ENCODE peak calls at places on chromosomes 16 and 17, in ten cellular contexts. One of them, this sample, is unnamed.

GRCh38 chr16:57140866-57141668 is 44.8 kb downstream of the PSME3IP1 start:
- DNase-seq in NCI-H1092 treated with DMSO at 0.1 percent for 48 hours: no peak
- DNase-seq in M059J: no peak
- DNase-seq in retina: no peak
- DNase-seq in mesenteric fat pad: peak
- DNase-seq in stimulated activated CD4-positive, alpha-beta T cell treated with anti-CD3 and anti-CD28 coated beads, Interleukin-2, amount 100 ng/mL, for 48 hours: no peak
- DNase-seq in activated CD8-positive, alpha-beta memory T cell treated with anti-CD3 and anti-CD28 coated beads for 1 hour: no peak
- DNase-seq in neural crest cell: no peak
- DNase-seq in astrocyte of the hippocampus: no peak
- DNase-seq in germinal center: no peak
- DNase-seq in this sample: no peak

GRCh38 chr16:8686031-8686621 is 11.7 kb downstream of the ABAT start:
- DNase-seq in NCI-H1092 treated with DMSO at 0.1 percent for 48 hours: peak
- DNase-seq in M059J: peak
- DNase-seq in retina: peak
- DNase-seq in mesenteric fat pad: no peak
- DNase-seq in stimulated activated CD4-positive, alpha-beta T cell treated with anti-CD3 and anti-CD28 coated beads, Interleukin-2, amount 100 ng/mL, for 48 hours: no peak
- DNase-seq in activated CD8-positive, alpha-beta memory T cell treated with anti-CD3 and anti-CD28 coated beads for 1 hour: no peak
- DNase-seq in neural crest cell: peak
- DNase-seq in astrocyte of the hippocampus: peak
- DNase-seq in germinal center: no peak
- DNase-seq in this sample: peak

GRCh38 chr17:82458130-82458884 is at the start of gene NARF:
- DNase-seq in NCI-H1092 treated with DMSO at 0.1 percent for 48 hours: peak
- DNase-seq in M059J: peak
- DNase-seq in retina: peak
- DNase-seq in mesenteric fat pad: peak
- DNase-seq in stimulated activated CD4-positive, alpha-beta T cell treated with anti-CD3 and anti-CD28 coated beads, Interleukin-2, amount 100 ng/mL, for 48 hours: peak
- DNase-seq in activated CD8-positive, alpha-beta memory T cell treated with anti-CD3 and anti-CD28 coated beads for 1 hour: peak
- DNase-seq in neural crest cell: peak
- DNase-seq in astrocyte of the hippocampus: peak
- DNase-seq in germinal center: peak
- DNase-seq in this sample: peak

GRCh38 chr16:66382966-66383299 is 16.4 kb downstream of the CDH5 start:
- DNase-seq in NCI-H1092 treated with DMSO at 0.1 percent for 48 hours: no peak
- DNase-seq in M059J: peak
- DNase-seq in retina: no peak
- DNase-seq in mesenteric fat pad: no peak
- DNase-seq in stimulated activated CD4-positive, alpha-beta T cell treated with anti-CD3 and anti-CD28 coated beads, Interleukin-2, amount 100 ng/mL, for 48 hours: no peak
- DNase-seq in activated CD8-positive, alpha-beta memory T cell treated with anti-CD3 and anti-CD28 coated beads for 1 hour: no peak
- DNase-seq in neural crest cell: no peak
- DNase-seq in astrocyte of the hippocampus: peak
- DNase-seq in germinal center: no peak
- DNase-seq in this sample: no peak

GRCh38 chr16:86499889-86500707 is 10.2 kb upstream of the FOXF1 start:
- DNase-seq in NCI-H1092 treated with DMSO at 0.1 percent for 48 hours: no peak
- DNase-seq in M059J: no peak
- DNase-seq in retina: peak
- DNase-seq in mesenteric fat pad: no peak
- DNase-seq in stimulated activated CD4-positive, alpha-beta T cell treated with anti-CD3 and anti-CD28 coated beads, Interleukin-2, amount 100 ng/mL, for 48 hours: no peak
- DNase-seq in activated CD8-positive, alpha-beta memory T cell treated with anti-CD3 and anti-CD28 coated beads for 1 hour: no peak
- DNase-seq in neural crest cell: no peak
- DNase-seq in astrocyte of the hippocampus: no peak
- DNase-seq in germinal center: no peak
- DNase-seq in this sample: no peak

GRCh38 chr16:86072328-86073102 is 173.6 kb downstream of the IRF8 start:
- DNase-seq in NCI-H1092 treated with DMSO at 0.1 percent for 48 hours: peak
- DNase-seq in M059J: peak
- DNase-seq in retina: peak
- DNase-seq in mesenteric fat pad: no peak
- DNase-seq in stimulated activated CD4-positive, alpha-beta T cell treated with anti-CD3 and anti-CD28 coated beads, Interleukin-2, amount 100 ng/mL, for 48 hours: peak
- DNase-seq in activated CD8-positive, alpha-beta memory T cell treated with anti-CD3 and anti-CD28 coated beads for 1 hour: no peak
- DNase-seq in neural crest cell: peak
- DNase-seq in astrocyte of the hippocampus: peak
- DNase-seq in germinal center: peak
- DNase-seq in this sample: peak

GRCh38 chr17:65345261-65346060 is 208.3 kb downstream of the RGS9 start:
- DNase-seq in NCI-H1092 treated with DMSO at 0.1 percent for 48 hours: no peak
- DNase-seq in M059J: peak
- DNase-seq in retina: peak
- DNase-seq in mesenteric fat pad: no peak
- DNase-seq in stimulated activated CD4-positive, alpha-beta T cell treated with anti-CD3 and anti-CD28 coated beads, Interleukin-2, amount 100 ng/mL, for 48 hours: no peak
- DNase-seq in activated CD8-positive, alpha-beta memory T cell treated with anti-CD3 and anti-CD28 coated beads for 1 hour: no peak
- DNase-seq in neural crest cell: no peak
- DNase-seq in astrocyte of the hippocampus: peak
- DNase-seq in germinal center: no peak
- DNase-seq in this sample: no peak

GRCh38 chr17:50111687-50112655 is 16.8 kb downstream of the PDK2 start:
- DNase-seq in NCI-H1092 treated with DMSO at 0.1 percent for 48 hours: no peak
- DNase-seq in M059J: no peak
- DNase-seq in retina: no peak
- DNase-seq in mesenteric fat pad: no peak
- DNase-seq in stimulated activated CD4-positive, alpha-beta T cell treated with anti-CD3 and anti-CD28 coated beads, Interleukin-2, amount 100 ng/mL, for 48 hours: no peak
- DNase-seq in activated CD8-positive, alpha-beta memory T cell treated with anti-CD3 and anti-CD28 coated beads for 1 hour: no peak
- DNase-seq in neural crest cell: peak
- DNase-seq in astrocyte of the hippocampus: peak
- DNase-seq in germinal center: no peak
- DNase-seq in this sample: no peak

GRCh38 chr16:87708881-87709638 is 56.7 kb downstream of the KLHDC4 start:
- DNase-seq in NCI-H1092 treated with DMSO at 0.1 percent for 48 hours: no peak
- DNase-seq in M059J: no peak
- DNase-seq in retina: no peak
- DNase-seq in mesenteric fat pad: no peak
- DNase-seq in stimulated activated CD4-positive, alpha-beta T cell treated with anti-CD3 and anti-CD28 coated beads, Interleukin-2, amount 100 ng/mL, for 48 hours: no peak
- DNase-seq in activated CD8-positive, alpha-beta memory T cell treated with anti-CD3 and anti-CD28 coated beads for 1 hour: no peak
- DNase-seq in neural crest cell: no peak
- DNase-seq in astrocyte of the hippocampus: no peak
- DNase-seq in germinal center: no peak
- DNase-seq in this sample: no peak

GRCh38 chr17:10123093-10123492 is 75.3 kb downstream of the GAS7 start:
- DNase-seq in NCI-H1092 treated with DMSO at 0.1 percent for 48 hours: no peak
- DNase-seq in M059J: no peak
- DNase-seq in retina: no peak
- DNase-seq in mesenteric fat pad: no peak
- DNase-seq in stimulated activated CD4-positive, alpha-beta T cell treated with anti-CD3 and anti-CD28 coated beads, Interleukin-2, amount 100 ng/mL, for 48 hours: no peak
- DNase-seq in activated CD8-positive, alpha-beta memory T cell treated with anti-CD3 and anti-CD28 coated beads for 1 hour: no peak
- DNase-seq in neural crest cell: no peak
- DNase-seq in astrocyte of the hippocampus: no peak
- DNase-seq in germinal center: no peak
- DNase-seq in this sample: no peak

GRCh38 chr17:30600062-30600829 is 123.0 kb downstream of the GOSR1 start:
- DNase-seq in NCI-H1092 treated with DMSO at 0.1 percent for 48 hours: peak
- DNase-seq in M059J: peak
- DNase-seq in retina: peak
- DNase-seq in mesenteric fat pad: peak
- DNase-seq in stimulated activated CD4-positive, alpha-beta T cell treated with anti-CD3 and anti-CD28 coated beads, Interleukin-2, amount 100 ng/mL, for 48 hours: peak
- DNase-seq in activated CD8-positive, alpha-beta memory T cell treated with anti-CD3 and anti-CD28 coated beads for 1 hour: peak
- DNase-seq in neural crest cell: peak
- DNase-seq in astrocyte of the hippocampus: peak
- DNase-seq in germinal center: peak
- DNase-seq in this sample: peak

GRCh38 chr17:39099686-39100293 is 51.6 kb downstream of the PLXDC1 start:
- DNase-seq in NCI-H1092 treated with DMSO at 0.1 percent for 48 hours: no peak
- DNase-seq in M059J: peak
- DNase-seq in retina: no peak
- DNase-seq in mesenteric fat pad: no peak
- DNase-seq in stimulated activated CD4-positive, alpha-beta T cell treated with anti-CD3 and anti-CD28 coated beads, Interleukin-2, amount 100 ng/mL, for 48 hours: no peak
- DNase-seq in activated CD8-positive, alpha-beta memory T cell treated with anti-CD3 and anti-CD28 coated beads for 1 hour: no peak
- DNase-seq in neural crest cell: no peak
- DNase-seq in astrocyte of the hippocampus: peak
- DNase-seq in germinal center: no peak
- DNase-seq in this sample: no peak

GRCh38 chr16:87392823-87393679 is 915 bp downstream of the MAP1LC3B start:
- DNase-seq in NCI-H1092 treated with DMSO at 0.1 percent for 48 hours: peak
- DNase-seq in M059J: peak
- DNase-seq in retina: peak
- DNase-seq in mesenteric fat pad: peak
- DNase-seq in stimulated activated CD4-positive, alpha-beta T cell treated with anti-CD3 and anti-CD28 coated beads, Interleukin-2, amount 100 ng/mL, for 48 hours: peak
- DNase-seq in activated CD8-positive, alpha-beta memory T cell treated with anti-CD3 and anti-CD28 coated beads for 1 hour: no peak
- DNase-seq in neural crest cell: peak
- DNase-seq in astrocyte of the hippocampus: peak
- DNase-seq in germinal center: peak
- DNase-seq in this sample: peak

GRCh38 chr17:4584125-4584834 is at the start of gene SMTNL2:
- DNase-seq in NCI-H1092 treated with DMSO at 0.1 percent for 48 hours: no peak
- DNase-seq in M059J: no peak
- DNase-seq in retina: peak
- DNase-seq in mesenteric fat pad: no peak
- DNase-seq in stimulated activated CD4-positive, alpha-beta T cell treated with anti-CD3 and anti-CD28 coated beads, Interleukin-2, amount 100 ng/mL, for 48 hours: no peak
- DNase-seq in activated CD8-positive, alpha-beta memory T cell treated with anti-CD3 and anti-CD28 coated beads for 1 hour: peak
- DNase-seq in neural crest cell: peak
- DNase-seq in astrocyte of the hippocampus: peak
- DNase-seq in germinal center: peak
- DNase-seq in this sample: peak

GRCh38 chr17:75367312-75367711 is 38.2 kb downstream of the GRB2 start:
- DNase-seq in NCI-H1092 treated with DMSO at 0.1 percent for 48 hours: no peak
- DNase-seq in M059J: peak
- DNase-seq in retina: no peak
- DNase-seq in mesenteric fat pad: no peak
- DNase-seq in stimulated activated CD4-positive, alpha-beta T cell treated with anti-CD3 and anti-CD28 coated beads, Interleukin-2, amount 100 ng/mL, for 48 hours: no peak
- DNase-seq in activated CD8-positive, alpha-beta memory T cell treated with anti-CD3 and anti-CD28 coated beads for 1 hour: no peak
- DNase-seq in neural crest cell: no peak
- DNase-seq in astrocyte of the hippocampus: peak
- DNase-seq in germinal center: no peak
- DNase-seq in this sample: no peak

GRCh38 chr17:27666831-27667560 is 36.0 kb downstream of the LGALS9 start:
- DNase-seq in NCI-H1092 treated with DMSO at 0.1 percent for 48 hours: no peak
- DNase-seq in M059J: no peak
- DNase-seq in retina: no peak
- DNase-seq in mesenteric fat pad: peak
- DNase-seq in stimulated activated CD4-positive, alpha-beta T cell treated with anti-CD3 and anti-CD28 coated beads, Interleukin-2, amount 100 ng/mL, for 48 hours: no peak
- DNase-seq in activated CD8-positive, alpha-beta memory T cell treated with anti-CD3 and anti-CD28 coated beads for 1 hour: no peak
- DNase-seq in neural crest cell: no peak
- DNase-seq in astrocyte of the hippocampus: no peak
- DNase-seq in germinal center: no peak
- DNase-seq in this sample: no peak

GRCh38 chr17:32794533-32795246 is 82.2 kb downstream of the MYO1D start:
- DNase-seq in NCI-H1092 treated with DMSO at 0.1 percent for 48 hours: no peak
- DNase-seq in M059J: no peak
- DNase-seq in retina: peak
- DNase-seq in mesenteric fat pad: no peak
- DNase-seq in stimulated activated CD4-positive, alpha-beta T cell treated with anti-CD3 and anti-CD28 coated beads, Interleukin-2, amount 100 ng/mL, for 48 hours: no peak
- DNase-seq in activated CD8-positive, alpha-beta memory T cell treated with anti-CD3 and anti-CD28 coated beads for 1 hour: no peak
- DNase-seq in neural crest cell: no peak
- DNase-seq in astrocyte of the hippocampus: no peak
- DNase-seq in germinal center: no peak
- DNase-seq in this sample: peak

GRCh38 chr17:66459811-66460270 is 157.4 kb downstream of the PRKCA start:
- DNase-seq in NCI-H1092 treated with DMSO at 0.1 percent for 48 hours: no peak
- DNase-seq in M059J: peak
- DNase-seq in retina: no peak
- DNase-seq in mesenteric fat pad: no peak
- DNase-seq in stimulated activated CD4-positive, alpha-beta T cell treated with anti-CD3 and anti-CD28 coated beads, Interleukin-2, amount 100 ng/mL, for 48 hours: no peak
- DNase-seq in activated CD8-positive, alpha-beta memory T cell treated with anti-CD3 and anti-CD28 coated beads for 1 hour: no peak
- DNase-seq in neural crest cell: no peak
- DNase-seq in astrocyte of the hippocampus: peak
- DNase-seq in germinal center: no peak
- DNase-seq in this sample: no peak

GRCh38 chr17:4163951-4164350 is 21.0 kb downstream of the CYB5D2 start:
- DNase-seq in NCI-H1092 treated with DMSO at 0.1 percent for 48 hours: no peak
- DNase-seq in M059J: peak
- DNase-seq in retina: no peak
- DNase-seq in mesenteric fat pad: no peak
- DNase-seq in stimulated activated CD4-positive, alpha-beta T cell treated with anti-CD3 and anti-CD28 coated beads, Interleukin-2, amount 100 ng/mL, for 48 hours: no peak
- DNase-seq in activated CD8-positive, alpha-beta memory T cell treated with anti-CD3 and anti-CD28 coated beads for 1 hour: no peak
- DNase-seq in neural crest cell: no peak
- DNase-seq in astrocyte of the hippocampus: no peak
- DNase-seq in germinal center: no peak
- DNase-seq in this sample: no peak

GRCh38 chr17:77885678-77886386 is 72.7 kb upstream of the TNRC6C start:
- DNase-seq in NCI-H1092 treated with DMSO at 0.1 percent for 48 hours: no peak
- DNase-seq in M059J: no peak
- DNase-seq in retina: no peak
- DNase-seq in mesenteric fat pad: no peak
- DNase-seq in stimulated activated CD4-positive, alpha-beta T cell treated with anti-CD3 and anti-CD28 coated beads, Interleukin-2, amount 100 ng/mL, for 48 hours: no peak
- DNase-seq in activated CD8-positive, alpha-beta memory T cell treated with anti-CD3 and anti-CD28 coated beads for 1 hour: no peak
- DNase-seq in neural crest cell: no peak
- DNase-seq in astrocyte of the hippocampus: no peak
- DNase-seq in germinal center: no peak
- DNase-seq in this sample: no peak

GRCh38 chr16:85865-86264 is 7.8 kb downstream of the MPG start:
- DNase-seq in NCI-H1092 treated with DMSO at 0.1 percent for 48 hours: no peak
- DNase-seq in M059J: no peak
- DNase-seq in retina: no peak
- DNase-seq in mesenteric fat pad: no peak
- DNase-seq in stimulated activated CD4-positive, alpha-beta T cell treated with anti-CD3 and anti-CD28 coated beads, Interleukin-2, amount 100 ng/mL, for 48 hours: no peak
- DNase-seq in activated CD8-positive, alpha-beta memory T cell treated with anti-CD3 and anti-CD28 coated beads for 1 hour: no peak
- DNase-seq in neural crest cell: no peak
- DNase-seq in astrocyte of the hippocampus: no peak
- DNase-seq in germinal center: no peak
- DNase-seq in this sample: no peak

GRCh38 chr16:1032607-1033006 is 39.9 kb upstream of the SSTR5 start:
- DNase-seq in NCI-H1092 treated with DMSO at 0.1 percent for 48 hours: no peak
- DNase-seq in M059J: no peak
- DNase-seq in retina: no peak
- DNase-seq in mesenteric fat pad: no peak
- DNase-seq in stimulated activated CD4-positive, alpha-beta T cell treated with anti-CD3 and anti-CD28 coated beads, Interleukin-2, amount 100 ng/mL, for 48 hours: no peak
- DNase-seq in activated CD8-positive, alpha-beta memory T cell treated with anti-CD3 and anti-CD28 coated beads for 1 hour: no peak
- DNase-seq in neural crest cell: no peak
- DNase-seq in astrocyte of the hippocampus: no peak
- DNase-seq in germinal center: no peak
- DNase-seq in this sample: no peak

GRCh38 chr16:69448470-69449193 is 24.2 kb downstream of the CYB5B start:
- DNase-seq in NCI-H1092 treated with DMSO at 0.1 percent for 48 hours: peak
- DNase-seq in M059J: peak
- DNase-seq in retina: no peak
- DNase-seq in mesenteric fat pad: no peak
- DNase-seq in stimulated activated CD4-positive, alpha-beta T cell treated with anti-CD3 and anti-CD28 coated beads, Interleukin-2, amount 100 ng/mL, for 48 hours: no peak
- DNase-seq in activated CD8-positive, alpha-beta memory T cell treated with anti-CD3 and anti-CD28 coated beads for 1 hour: no peak
- DNase-seq in neural crest cell: no peak
- DNase-seq in astrocyte of the hippocampus: peak
- DNase-seq in germinal center: no peak
- DNase-seq in this sample: peak

GRCh38 chr17:15260376-15261062 is 4.6 kb downstream of the PMP22 start:
- DNase-seq in NCI-H1092 treated with DMSO at 0.1 percent for 48 hours: peak
- DNase-seq in M059J: peak
- DNase-seq in retina: peak
- DNase-seq in mesenteric fat pad: peak
- DNase-seq in stimulated activated CD4-positive, alpha-beta T cell treated with anti-CD3 and anti-CD28 coated beads, Interleukin-2, amount 100 ng/mL, for 48 hours: peak
- DNase-seq in activated CD8-positive, alpha-beta memory T cell treated with anti-CD3 and anti-CD28 coated beads for 1 hour: peak
- DNase-seq in neural crest cell: peak
- DNase-seq in astrocyte of the hippocampus: peak
- DNase-seq in germinal center: peak
- DNase-seq in this sample: peak

GRCh38 chr17:61647044-61647443 is 56.0 kb upstream of the NACA2 start:
- DNase-seq in NCI-H1092 treated with DMSO at 0.1 percent for 48 hours: no peak
- DNase-seq in M059J: peak
- DNase-seq in retina: no peak
- DNase-seq in mesenteric fat pad: no peak
- DNase-seq in stimulated activated CD4-positive, alpha-beta T cell treated with anti-CD3 and anti-CD28 coated beads, Interleukin-2, amount 100 ng/mL, for 48 hours: no peak
- DNase-seq in activated CD8-positive, alpha-beta memory T cell treated with anti-CD3 and anti-CD28 coated beads for 1 hour: no peak
- DNase-seq in neural crest cell: no peak
- DNase-seq in astrocyte of the hippocampus: peak
- DNase-seq in germinal center: no peak
- DNase-seq in this sample: no peak

GRCh38 chr17:46818319-46818928 is at the start of gene WNT3:
- DNase-seq in NCI-H1092 treated with DMSO at 0.1 percent for 48 hours: no peak
- DNase-seq in M059J: no peak
- DNase-seq in retina: peak
- DNase-seq in mesenteric fat pad: no peak
- DNase-seq in stimulated activated CD4-positive, alpha-beta T cell treated with anti-CD3 and anti-CD28 coated beads, Interleukin-2, amount 100 ng/mL, for 48 hours: peak
- DNase-seq in activated CD8-positive, alpha-beta memory T cell treated with anti-CD3 and anti-CD28 coated beads for 1 hour: peak
- DNase-seq in neural crest cell: no peak
- DNase-seq in astrocyte of the hippocampus: no peak
- DNase-seq in germinal center: peak
- DNase-seq in this sample: peak

GRCh38 chr17:15271731-15272130 is 6.6 kb upstream of the PMP22 start:
- DNase-seq in NCI-H1092 treated with DMSO at 0.1 percent for 48 hours: no peak
- DNase-seq in M059J: no peak
- DNase-seq in retina: no peak
- DNase-seq in mesenteric fat pad: no peak
- DNase-seq in stimulated activated CD4-positive, alpha-beta T cell treated with anti-CD3 and anti-CD28 coated beads, Interleukin-2, amount 100 ng/mL, for 48 hours: no peak
- DNase-seq in activated CD8-positive, alpha-beta memory T cell treated with anti-CD3 and anti-CD28 coated beads for 1 hour: no peak
- DNase-seq in neural crest cell: no peak
- DNase-seq in astrocyte of the hippocampus: no peak
- DNase-seq in germinal center: no peak
- DNase-seq in this sample: no peak

GRCh38 chr16:85968041-85968920 is 69.3 kb downstream of the IRF8 start:
- DNase-seq in NCI-H1092 treated with DMSO at 0.1 percent for 48 hours: no peak
- DNase-seq in M059J: no peak
- DNase-seq in retina: no peak
- DNase-seq in mesenteric fat pad: no peak
- DNase-seq in stimulated activated CD4-positive, alpha-beta T cell treated with anti-CD3 and anti-CD28 coated beads, Interleukin-2, amount 100 ng/mL, for 48 hours: no peak
- DNase-seq in activated CD8-positive, alpha-beta memory T cell treated with anti-CD3 and anti-CD28 coated beads for 1 hour: no peak
- DNase-seq in neural crest cell: no peak
- DNase-seq in astrocyte of the hippocampus: no peak
- DNase-seq in germinal center: no peak
- DNase-seq in this sample: no peak

This sample was measured in T47D.